ENCODE peak calls at places on chromosome 4, in five cellular contexts. N, F, A, D and L are unnamed samples.

GRCh38 chr4:69934150-69934549 is 3.3 kb downstream of the CSN1S1 start:
- DNase-seq in N (no peak), F (no peak), A (no peak), D (no peak), L (no peak)

GRCh38 chr4:1344696-1345095 is 2.3 kb upstream of the UVSSA start:
- DNase-seq in N (no peak), F (no peak), A (no peak), D (no peak), L (no peak)

GRCh38 chr4:7732263-7732662 is 207.4 kb downstream of the AFAP1 start:
- DNase-seq in N (no peak), F (no peak), A (no peak), D (no peak), L (no peak)

GRCh38 chr4:6873792-6874461 is 35.7 kb upstream of the TBC1D14 start:
- DNase-seq in N (no peak), F (peak; percentile 79), A (peak; percentile 77), D (peak; percentile 81), L (no peak)

GRCh38 chr4:99763635-99764101 is 53.0 kb upstream of the DAPP1 start:
- DNase-seq in N (peak; percentile 1), F (peak; percentile 96), A (no peak), D (peak; percentile 89), L (peak; percentile 26)

GRCh38 chr4:152010680-152011079 is 249.9 kb upstream of the GATB start:
- DNase-seq in N (no peak), F (no peak), A (peak; percentile 76), D (no peak), L (no peak)

GRCh38 chr4:146943691-146944375 is 1.8 kb downstream of the TTC29 start:
- DNase-seq in N (no peak), F (peak; percentile 2), A (no peak), D (no peak), L (no peak)

GRCh38 chr4:153122855-153123254 is 81.4 kb upstream of the TRIM2 start:
- DNase-seq in N (no peak), F (no peak), A (no peak), D (no peak), L (no peak)

GRCh38 chr4:15681067-15681371 is 608 bp upstream of the FAM200B start:
- DNase-seq in N (no peak), F (no peak), A (no peak), D (no peak), L (no peak)

GRCh38 chr4:153067376-153067775 is 131.3 kb downstream of the FHDC1 start:
- DNase-seq in N (no peak), F (peak; percentile 62), A (no peak), D (peak; percentile 50), L (peak; percentile 9)

GRCh38 chr4:165345663-165346417 is 18.4 kb downstream of the MSMO1 start:
- DNase-seq in N (no peak), F (no peak), A (no peak), D (peak; percentile 34), L (no peak)

GRCh38 chr4:182608525-182608924 is 308.7 kb downstream of the DCTD start:
- DNase-seq in N (no peak), F (no peak), A (no peak), D (no peak), L (no peak)

GRCh38 chr4:145762719-145763118 is 82.8 kb downstream of the C4orf51 start:
- DNase-seq in N (no peak), F (no peak), A (no peak), D (no peak), L (no peak)

GRCh38 chr4:154559141-154559841 is 3.5 kb upstream of the FGB start:
- DNase-seq in N (no peak), F (peak; percentile 75), A (no peak), D (peak; percentile 76), L (no peak)

GRCh38 chr4:130703211-130703920 is 1607.4 kb downstream of the C4orf33 start:
- DNase-seq in N (no peak), F (peak; percentile 20), A (no peak), D (no peak), L (no peak)

GRCh38 chr4:48329976-48330375 is 11.4 kb upstream of the SLAIN2 start:
- DNase-seq in N (no peak), F (peak; percentile 77), A (no peak), D (peak; percentile 78), L (no peak)

GRCh38 chr4:94758700-94759399 is 1.1 kb downstream of the BMPR1B start:
- DNase-seq in N (no peak), F (peak; percentile 60), A (no peak), D (peak; percentile 15), L (no peak)

GRCh38 chr4:139229534-139230039 is 50.4 kb downstream of the MGARP start:
- DNase-seq in N (no peak), F (peak; percentile 70), A (peak; percentile 53), D (peak; percentile 78), L (peak; percentile 10)

GRCh38 chr4:183783933-183784622 is 121.0 kb upstream of the STOX2 start:
- DNase-seq in N (no peak), F (no peak), A (no peak), D (peak; percentile 7), L (no peak)

GRCh38 chr4:72394264-72394663 is 174.8 kb downstream of the ADAMTS3 start:
- DNase-seq in N (no peak), F (no peak), A (no peak), D (no peak), L (no peak)

GRCh38 chr4:56755901-56756300 is 65.6 kb downstream of the SPINK2 start:
- DNase-seq in N (no peak), F (no peak), A (no peak), D (peak; percentile 62), L (no peak)

GRCh38 chr4:184937745-184938144 is 80.5 kb upstream of the HELT start:
- DNase-seq in N (no peak), F (no peak), A (no peak), D (peak; percentile 9), L (no peak)

GRCh38 chr4:8189551-8190466 is 9.3 kb upstream of the SH3TC1 start:
- DNase-seq in N (no peak), F (no peak), A (no peak), D (no peak), L (no peak)